ENCODE peak calls at places on chromosome 6, in five cellular contexts. Z, E, N, L and U are unnamed samples.

GRCh38 chr6:136477548-136477947 is 72.7 kb downstream of the MAP7 start:
- DNase-seq in Z (no peak), E (no peak), N (no peak), L (no peak), U (no peak)

GRCh38 chr6:113998811-113999210 is 27.9 kb upstream of the HDAC2 start:
- DNase-seq in Z (no peak), E (no peak), N (no peak), L (no peak), U (no peak)

GRCh38 chr6:14985366-14985765 is 260.5 kb upstream of the JARID2 start:
- DNase-seq in Z (no peak), E (no peak), N (no peak), L (no peak), U (no peak)

GRCh38 chr6:144757299-144757698 is 472.2 kb downstream of the UTRN start:
- DNase-seq in Z (no peak), E (no peak), N (no peak), L (no peak), U (no peak)

GRCh38 chr6:39263299-39264037 is 34.2 kb upstream of the KCNK5 start:
- DNase-seq in Z (no peak), E (peak), N (no peak), L (no peak), U (no peak)

GRCh38 chr6:139161817-139162284 is 27.0 kb downstream of the HECA start:
- DNase-seq in Z (no peak), E (no peak), N (no peak), L (no peak), U (no peak)

GRCh38 chr6:35360349-35361138 is 18.2 kb downstream of the PPARD start:
- DNase-seq in Z (peak), E (no peak), N (peak), L (no peak), U (no peak)

GRCh38 chr6:21026576-21027273 is 492.5 kb downstream of the CDKAL1 start:
- DNase-seq in Z (peak), E (no peak), N (no peak), L (no peak), U (peak)

GRCh38 chr6:87200469-87201174 is 45.3 kb downstream of the ZNF292 start:
- DNase-seq in Z (peak), E (no peak), N (no peak), L (no peak), U (no peak)

GRCh38 chr6:87154641-87155271 is 609 bp upstream of the ZNF292 start:
- DNase-seq in Z (peak), E (no peak), N (no peak), L (peak), U (peak)

GRCh38 chr6:906920-907319 is 214.0 kb upstream of the EXOC2 start:
- DNase-seq in Z (no peak), E (no peak), N (no peak), L (no peak), U (no peak)